ENCODE peak calls at places on chromosomes 16 and 17, in nine cellular contexts. F is tibial nerve; I is brain microvascular endothelial cell; L is astrocyte of the spinal cord; R is fibroblast of villous mesenchyme; K is fibroblast of lung; A is astrocyte of the cerebellum; D is CD8-positive, alpha-beta T cell; T is ovary. Q is an unnamed sample.

GRCh38 chr17:49635121-49635520 is 42.8 kb downstream of the SPOP start:
- DNase-seq in L (no peak), D (no peak), F (no peak), A (no peak), I (no peak), R (no peak), K (peak), T (no peak), Q (no peak)

GRCh38 chr17:31842416-31843381 is 16.3 kb downstream of the COPRS start:
- DNase-seq in R (peak), F (peak), I (peak), K (peak), A (peak), L (peak), D (peak), T (peak), Q (no peak)

GRCh38 chr17:19747829-19748806 is at the start of gene ALDH3A1:
- DNase-seq in F (no peak), R (no peak), L (no peak), I (no peak), A (no peak), T (no peak), K (no peak), D (no peak), Q (no peak)

GRCh38 chr16:29848420-29849297 is 14.4 kb downstream of the CDIPT start:
- DNase-seq in T (peak), F (peak), D (peak), R (peak), I (peak), K (peak), L (peak), A (peak), Q (no peak)

GRCh38 chr17:48632579-48633265 is 6.6 kb upstream of the HOXB9 start:
- DNase-seq in R (no peak), A (no peak), K (no peak), L (no peak), F (no peak), T (no peak), I (no peak), D (no peak), Q (no peak)

GRCh38 chr17:47218896-47219430 is 9.8 kb downstream of the MYL4 start:
- DNase-seq in F (no peak), R (no peak), T (no peak), L (no peak), K (no peak), A (no peak), I (no peak), D (no peak), Q (no peak)

GRCh38 chr16:77816293-77816692 is 27.9 kb downstream of the VAT1L start:
- DNase-seq in D (no peak), K (peak), T (no peak), R (peak), A (peak), I (no peak), F (no peak), L (peak), Q (no peak)

GRCh38 chr17:69722518-69722917 is 308.0 kb downstream of the MAP2K6 start:
- DNase-seq in D (no peak), R (no peak), T (no peak), L (no peak), K (no peak), F (no peak), I (no peak), A (no peak), Q (no peak)

GRCh38 chr17:74921045-74921681 is 1.9 kb downstream of the USH1G start:
- DNase-seq in A (no peak), L (no peak), D (no peak), F (no peak), R (no peak), T (no peak), K (no peak), I (no peak), Q (no peak)

GRCh38 chr17:63171428-63172205 is 205.6 kb downstream of the TANC2 start:
- DNase-seq in I (no peak), T (no peak), K (peak), L (peak), F (no peak), D (no peak), R (peak), A (no peak), Q (no peak)

GRCh38 chr17:48155889-48156670 is 48.5 kb downstream of the SNX11 start:
- DNase-seq in L (no peak), I (no peak), T (no peak), D (no peak), K (no peak), A (no peak), F (no peak), R (no peak), Q (no peak)

GRCh38 chr16:88303890-88304819 is 78.6 kb upstream of the ZNF469 start:
- DNase-seq in A (peak), T (peak), L (peak), R (peak), F (no peak), D (no peak), I (peak), K (peak), Q (peak)

GRCh38 chr16:54140057-54140787 is 146.4 kb downstream of the IRX3 start:
- DNase-seq in R (peak), K (no peak), T (no peak), I (peak), A (no peak), D (no peak), L (no peak), F (no peak), Q (no peak)

GRCh38 chr17:75344664-75345063 is 55.4 kb upstream of the SLC25A19 start:
- DNase-seq in R (no peak), L (no peak), D (peak), T (no peak), F (no peak), A (no peak), K (peak), I (no peak), Q (no peak)

GRCh38 chr16:53090591-53091507 is 36.1 kb downstream of the CHD9 start:
- DNase-seq in D (no peak), F (peak), K (peak), T (peak), L (peak), A (peak), R (peak), I (peak), Q (peak)
- H3K4me3 ChIP-seq in D (no peak), F (peak), K (peak), T (no peak), L (no peak), A (peak), R (no peak), I (peak), Q (peak)

DNA sequence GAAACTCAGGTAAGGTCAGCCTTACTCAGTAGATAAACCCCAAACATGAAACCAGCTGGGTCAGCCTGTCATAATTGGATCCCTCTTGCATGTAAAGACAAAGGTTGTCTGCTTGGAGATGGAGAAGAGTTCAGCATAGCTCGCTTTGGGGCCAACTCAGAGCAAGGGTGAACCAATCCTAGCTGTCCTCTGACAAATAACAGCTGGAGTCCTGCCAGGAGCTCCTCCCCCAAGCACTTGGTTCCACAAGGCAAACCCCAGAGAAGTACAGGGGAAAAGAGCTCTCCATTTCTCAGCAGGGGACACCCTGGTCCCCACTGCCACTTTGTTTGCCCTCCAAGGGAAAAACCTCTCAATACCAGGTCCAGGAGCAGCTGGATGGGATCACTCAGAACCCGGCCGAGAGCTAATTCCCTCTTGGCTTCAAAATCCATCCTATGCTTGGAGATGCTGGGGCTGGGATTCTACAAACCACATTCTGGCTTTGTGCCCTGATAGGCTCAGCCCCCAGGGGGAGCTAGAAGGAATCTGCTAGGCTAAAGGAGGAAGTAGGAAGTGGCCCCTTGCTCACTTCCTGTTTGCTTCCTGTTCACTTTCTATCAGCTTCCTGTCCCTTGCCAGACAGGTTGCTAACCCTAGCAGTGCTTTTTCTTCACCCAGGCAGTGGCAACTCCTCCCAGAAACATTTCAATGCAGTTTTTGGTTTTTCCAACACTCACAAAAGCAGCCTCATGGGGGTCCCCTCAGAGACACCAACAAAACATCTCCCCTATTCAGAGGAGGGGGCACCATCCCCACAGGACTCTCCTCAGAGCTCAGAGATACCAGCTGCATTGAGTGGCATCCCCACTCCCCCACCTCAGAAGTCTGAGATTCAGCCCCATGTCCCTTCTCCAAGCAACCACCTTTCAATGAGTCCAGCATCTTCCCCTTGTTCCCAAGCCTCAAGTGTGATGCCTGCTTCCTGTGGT is 30.7 kb downstream of the CDRT4 start:
- DNase-seq in F (peak), L (no peak), D (peak), I (no peak), A (no peak), K (no peak), R (peak), T (peak), Q (peak)
- TF ChIP-seq CTCF in F (no peak), L (peak), D (no peak), I (peak), A (peak), K (peak), R (peak), T (no peak), Q (peak)

DNA sequence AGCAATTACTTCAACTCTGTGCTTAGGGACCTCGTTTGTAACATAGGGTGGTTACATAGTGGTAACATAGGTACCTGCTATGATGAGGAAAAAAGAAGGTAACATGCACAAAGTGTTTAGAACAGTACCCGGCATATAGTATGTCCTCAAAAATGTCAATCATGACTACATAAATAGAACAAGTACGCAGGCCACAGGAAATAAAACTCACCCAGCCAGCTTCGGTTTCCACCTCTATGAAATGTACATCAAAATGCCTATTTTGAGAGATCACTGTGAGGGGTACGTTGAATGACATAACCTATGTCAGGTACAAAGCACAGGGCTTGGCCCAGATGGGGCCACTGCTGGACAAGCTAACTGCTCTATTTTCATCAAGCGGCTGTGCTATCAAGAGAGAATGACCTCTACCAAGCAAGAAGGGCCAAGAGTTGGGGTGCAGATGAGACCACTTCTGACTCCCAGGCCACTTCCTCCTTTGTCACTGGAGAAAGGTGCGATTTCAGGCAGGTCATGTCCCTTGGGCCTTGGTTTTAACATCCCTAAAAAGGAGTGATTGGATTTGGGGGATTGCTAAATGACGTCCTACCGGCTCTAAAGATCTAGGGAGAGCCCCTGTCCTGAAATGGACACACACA is 45.4 kb downstream of the WSB1 start:
- DNase-seq in L (no peak), F (no peak), R (no peak), D (no peak), T (no peak), K (no peak), I (no peak), A (no peak), Q (no peak)
- H3K4me3 ChIP-seq in L (no peak), F (no peak), R (no peak), D (no peak), T (no peak), K (no peak), I (no peak), A (no peak), Q (no peak)

GRCh38 chr17:65790241-65790640 is 228.8 kb upstream of the AXIN2 start:
- DNase-seq in K (no peak), I (no peak), R (no peak), F (no peak), T (no peak), L (no peak), D (no peak), A (no peak), Q (no peak)

GRCh38 chr17:65797101-65797500 is 235.7 kb upstream of the AXIN2 start:
- DNase-seq in T (no peak), K (no peak), A (no peak), D (no peak), R (no peak), F (no peak), L (no peak), I (no peak), Q (no peak)

GRCh38 chr17:65799454-65799853 is 238.0 kb upstream of the AXIN2 start:
- DNase-seq in L (no peak), T (no peak), A (no peak), K (no peak), F (no peak), D (no peak), I (no peak), R (no peak), Q (no peak)

GRCh38 chr17:65797809-65798208 is 236.4 kb upstream of the AXIN2 start:
- DNase-seq in I (no peak), F (no peak), T (no peak), R (peak), A (no peak), K (no peak), L (no peak), D (peak), Q (no peak)

GRCh38 chr17:65794572-65794971 is 233.1 kb upstream of the AXIN2 start:
- DNase-seq in D (no peak), T (no peak), A (no peak), I (peak), L (peak), F (no peak), R (peak), K (no peak), Q (no peak)
- TF ChIP-seq CTCF in D (peak), T (no peak), A (peak), I (peak), L (peak), F (peak), R (peak), K (peak), Q (peak)

DNA sequence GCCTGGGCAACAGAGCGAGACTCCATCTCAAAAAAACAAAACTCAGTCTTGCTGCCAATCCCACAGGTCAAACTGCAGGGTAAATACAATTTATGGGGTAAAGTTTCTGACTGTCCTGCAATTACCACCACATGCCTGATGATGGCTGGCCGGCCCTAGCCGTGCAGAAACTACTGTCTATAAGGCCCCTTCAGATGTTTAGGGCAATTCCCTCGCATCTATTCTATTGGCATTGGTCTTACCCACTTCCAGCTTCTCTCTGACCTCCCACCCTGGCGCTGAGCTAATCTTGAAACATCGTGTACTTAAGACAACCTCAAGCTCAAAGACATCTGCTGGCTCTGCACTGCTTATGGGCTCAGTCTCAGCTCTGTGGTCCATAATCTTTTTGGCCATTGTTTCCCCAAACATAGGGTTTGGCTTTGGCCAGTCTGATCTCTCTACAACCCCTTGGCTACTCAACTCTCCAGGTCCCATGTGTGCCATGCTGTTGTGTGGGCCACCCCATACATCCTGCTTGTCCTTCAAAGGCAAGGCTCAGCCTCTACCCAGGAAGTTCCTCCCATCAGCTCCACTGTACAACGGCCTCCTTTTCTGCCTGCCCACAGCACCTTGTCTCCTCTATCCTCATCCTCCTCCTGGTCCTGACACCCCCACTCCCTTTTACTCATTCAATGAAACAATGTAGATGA is 16.6 kb downstream of the MAP3K14 start:
- DNase-seq in L (no peak), K (no peak), I (no peak), D (no peak), A (no peak), R (no peak), T (no peak), F (no peak), Q (no peak)
- H3K4me3 ChIP-seq in L (no peak), K (no peak), I (no peak), D (no peak), A (no peak), R (no peak), T (no peak), F (no peak), Q (no peak)

GRCh38 chr17:61574542-61575351 is 16.3 kb downstream of the NACA2 start:
- DNase-seq in R (peak), F (no peak), A (peak), K (peak), I (peak), T (no peak), L (peak), D (no peak), Q (peak)
- TF ChIP-seq CTCF in R (peak), F (peak), A (peak), K (peak), I (peak), T (no peak), L (peak), D (no peak), Q (peak)

GRCh38 chr17:1645207-1646171 is at the start of gene SCARF1:
- DNase-seq in I (no peak), R (no peak), K (no peak), F (no peak), T (no peak), L (no peak), D (no peak), A (no peak), Q (no peak)

GRCh38 chr17:1641065-1641403 is 4.5 kb downstream of the SCARF1 start:
- DNase-seq in F (no peak), D (no peak), T (no peak), L (no peak), A (no peak), K (no peak), I (no peak), R (no peak), Q (no peak)

GRCh38 chr17:1643999-1644492 is 1.5 kb downstream of the SCARF1 start:
- DNase-seq in K (peak), D (no peak), A (no peak), T (no peak), I (no peak), R (no peak), F (no peak), L (no peak), Q (no peak)

GRCh38 chr17:1644493-1645206 is 882 bp downstream of the SCARF1 start:
- DNase-seq in R (peak), D (no peak), F (no peak), L (peak), I (no peak), K (peak), A (no peak), T (no peak), Q (no peak)

GRCh38 chr17:1643293-1643998 is 2.1 kb downstream of the SCARF1 start:
- DNase-seq in I (no peak), T (no peak), D (peak), A (no peak), F (no peak), L (no peak), R (no peak), K (no peak), Q (no peak)
- H3K4me3 ChIP-seq in I (peak), T (peak), D (peak), A (peak), F (peak), L (peak), R (peak), K (peak), Q (peak)

GRCh38 chr16:52069866-52070265 is 477.1 kb downstream of the TOX3 start:
- DNase-seq in F (no peak), K (peak), T (no peak), R (peak), L (peak), A (no peak), D (no peak), I (peak), Q (no peak)

GRCh38 chr16:52066951-52067350 is 480.0 kb downstream of the TOX3 start:
- DNase-seq in F (no peak), K (no peak), L (no peak), T (no peak), I (no peak), D (no peak), R (no peak), A (no peak), Q (no peak)

GRCh38 chr16:52071101-52071500 is 475.8 kb downstream of the TOX3 start:
- DNase-seq in D (no peak), F (no peak), A (no peak), I (no peak), R (no peak), L (no peak), T (no peak), K (no peak), Q (no peak)

GRCh38 chr16:52070341-52071057 is 476.4 kb downstream of the TOX3 start:
- DNase-seq in L (no peak), F (no peak), D (no peak), I (no peak), T (no peak), R (no peak), A (no peak), K (no peak), Q (no peak)

DNA sequence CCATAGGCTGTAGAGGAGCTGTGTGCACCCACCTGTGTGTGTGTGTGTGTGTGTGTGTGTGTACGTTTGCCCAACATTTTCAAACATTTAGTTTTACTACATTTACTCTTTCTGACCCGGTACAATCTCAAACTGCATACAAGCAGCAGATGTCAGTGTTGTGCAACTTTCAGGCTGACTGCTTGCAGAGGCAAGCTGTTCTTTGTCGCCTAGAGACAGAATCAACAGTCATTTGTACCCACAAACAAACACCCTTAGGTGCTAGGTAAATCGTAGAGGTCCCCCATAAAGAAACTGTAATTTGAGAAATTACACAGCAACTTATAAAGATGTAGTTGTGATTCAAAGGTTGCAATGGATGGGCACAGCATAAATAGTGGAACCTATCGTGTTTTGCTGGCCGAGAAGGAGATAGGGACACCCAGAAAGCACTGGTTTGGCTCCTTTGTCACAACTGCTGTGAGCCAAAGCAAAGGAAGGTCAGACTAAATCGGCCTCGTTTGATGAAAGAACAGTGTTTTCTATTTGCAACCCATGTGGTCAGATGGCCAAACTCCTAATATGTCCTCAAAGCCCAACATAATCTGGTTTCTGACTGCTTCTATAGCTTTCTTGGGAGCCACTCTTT is 478.4 kb downstream of the TOX3 start:
- DNase-seq in T (no peak), D (no peak), L (peak), K (peak), I (peak), F (no peak), R (peak), A (no peak), Q (no peak)
- TF ChIP-seq CTCF in T (no peak), D (no peak), L (peak), K (no peak), I (peak), F (no peak), R (no peak), A (peak), Q (no peak)